ENCODE peak calls at places on chromosome 22, in six cellular contexts. X is HepG2, S is GM12878, O is H1, W is K562, C is GM23338. M is an unnamed sample.
A peak's percentile ranks its signal among the peaks of the same experiment; 100 is the strongest.

GRCh38 chr22:40653361-40653760 is 16.8 kb upstream of the MRTFA start:
- DNase-seq in O (no peak), S (no peak), X (no peak), W (no peak), C (no peak), M (no peak)

GRCh38 chr22:24165673-24166072 is 15.6 kb upstream of the SUSD2 start:
- DNase-seq in X (no peak), C (no peak), W (no peak), S (no peak), O (no peak), M (no peak)

GRCh38 chr22:31776231-31776630 is 22.4 kb downstream of the DEPDC5 start:
- DNase-seq in O (no peak), X (no peak), C (no peak), S (no peak), W (no peak), M (no peak)

GRCh38 chr22:38611559-38611958 is 41.6 kb upstream of the DMC1 start:
- DNase-seq in S (no peak), W (no peak), C (no peak), O (no peak), X (no peak), M (no peak)

GRCh38 chr22:40404251-40405177 is 34.1 kb downstream of the SGSM3 start:
- DNase-seq in X (no peak), C (no peak), S (no peak), W (no peak), O (no peak), M (no peak)

GRCh38 chr22:42905702-42906183 is 48.7 kb upstream of the ARFGAP3 start:
- DNase-seq in W (no peak), S (no peak), C (no peak), X (no peak), O (no peak), M (no peak)

GRCh38 chr22:25334091-25334490 is 114.7 kb downstream of the CRYBB2 start:
- DNase-seq in S (peak; percentile 0), W (peak; percentile 71), O (no peak), C (peak; percentile 95), X (peak; percentile 49), M (peak; percentile 77)

GRCh38 chr22:19932367-19933206 is 9.0 kb upstream of the COMT start:
- DNase-seq in X (no peak), C (no peak), S (no peak), O (no peak), W (peak; percentile 52), M (no peak)

GRCh38 chr22:25749420-25750169 is 7.6 kb downstream of the MYO18B start:
- DNase-seq in W (peak; percentile 74), X (no peak), O (no peak), S (peak; percentile 35), C (no peak), M (no peak)

GRCh38 chr22:19215360-19215759 is 36.8 kb upstream of the SLC25A1 start:
- DNase-seq in C (no peak), W (no peak), S (no peak), O (no peak), X (no peak), M (no peak)

GRCh38 chr22:35930933-35931332 is 97.7 kb downstream of the RBFOX2 start:
- DNase-seq in W (peak; percentile 64), S (peak; percentile 24), O (no peak), X (peak; percentile 78), C (peak; percentile 56), M (no peak)

GRCh38 chr22:31603081-31603525 is 58.9 kb downstream of the PISD start:
- DNase-seq in O (no peak), S (no peak), W (peak; percentile 77), C (no peak), X (no peak), M (no peak)

GRCh38 chr22:34975721-34976120 is 90.2 kb upstream of the ISX start:
- DNase-seq in W (peak; percentile 3), S (no peak), C (peak; percentile 60), O (no peak), X (no peak), M (peak; percentile 24)

GRCh38 chr22:41657709-41658108 is 31.0 kb downstream of the SNU13 start:
- DNase-seq in X (no peak), C (no peak), O (no peak), S (no peak), W (no peak), M (no peak)

GRCh38 chr22:39906207-39906606 is 5.3 kb downstream of the GRAP2 start:
- DNase-seq in S (no peak), W (no peak), X (no peak), O (no peak), C (peak; percentile 63), M (no peak)

GRCh38 chr22:31611065-31611760 is 50.8 kb downstream of the PISD start:
- DNase-seq in C (no peak), W (no peak), X (no peak), S (no peak), O (no peak), M (no peak)

GRCh38 chr22:46071451-46072029 is 78.8 kb upstream of the PPARA start:
- DNase-seq in S (no peak), C (peak; percentile 59), X (no peak), O (no peak), W (no peak), M (peak; percentile 38)

GRCh38 chr22:47014946-47015345 is 252.5 kb downstream of the TBC1D22A start:
- DNase-seq in C (no peak), W (no peak), S (no peak), X (no peak), O (no peak), M (no peak)

GRCh38 chr22:17786435-17787158 is 12.3 kb upstream of the BID start:
- DNase-seq in X (peak; percentile 91), C (peak; percentile 57), S (no peak), O (no peak), W (peak; percentile 94), M (peak; percentile 47)

GRCh38 chr22:50711446-50712340 is 26.3 kb upstream of the ACR start:
- DNase-seq in X (no peak), O (no peak), S (no peak), W (no peak), C (no peak), M (no peak)
- TF ChIP-seq CREB1 in X (no peak), O (no peak), S (no peak), W (no peak), C (no peak), M (no peak)

DNA sequence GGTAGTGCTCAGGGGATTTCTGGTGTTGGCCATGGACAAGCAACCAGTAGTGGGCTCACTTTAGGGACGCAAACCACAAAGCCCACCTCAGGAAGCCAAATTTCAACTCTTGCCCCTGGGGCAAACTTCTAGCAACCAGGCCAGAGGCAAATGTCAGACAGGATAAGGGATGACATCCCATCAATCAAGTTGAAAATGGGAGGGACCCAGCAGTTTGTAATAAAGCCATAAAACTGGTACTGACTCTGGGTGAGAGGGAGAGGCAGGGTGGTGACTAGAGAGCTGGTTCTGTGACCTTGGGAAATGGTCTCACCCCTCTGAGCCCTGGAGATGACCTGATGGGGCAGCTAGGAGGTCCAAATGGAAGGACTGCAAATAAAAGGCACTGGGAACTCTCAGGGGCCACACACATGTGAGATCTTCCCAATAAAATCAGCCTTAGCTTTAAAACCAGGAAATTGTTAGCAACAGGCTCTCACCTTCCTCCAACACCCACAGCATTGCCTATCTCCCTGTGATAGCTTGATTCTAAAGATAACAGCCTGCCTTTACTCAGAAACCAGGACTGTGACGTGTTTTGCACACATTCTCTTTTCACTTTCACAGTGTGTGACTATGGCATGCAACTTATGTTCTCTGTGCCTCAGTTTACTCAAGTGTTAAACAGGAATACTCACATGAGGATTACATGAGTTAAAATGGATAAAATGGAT is 6.4 kb upstream of the TBC1D10A start:
- DNase-seq in O (no peak), C (no peak), W (no peak), X (no peak), S (no peak), M (no peak)
- TF ChIP-seq CREB1 in O (no peak), C (no peak), W (no peak), X (no peak), S (no peak), M (no peak)

GRCh38 chr22:23137905-23138520 is 3.8 kb downstream of the RSPH14 start:
- DNase-seq in S (peak; percentile 86), C (no peak), O (no peak), X (no peak), W (no peak), M (no peak)
- TF ChIP-seq CREB1 in S (peak; percentile 21), C (no peak), O (no peak), X (no peak), W (no peak), M (no peak)

GRCh38 chr22:37442537-37442936 is 15.3 kb upstream of the ELFN2 start:
- DNase-seq in O (no peak), W (no peak), X (peak; percentile 18), S (no peak), C (no peak), M (no peak)
- TF ChIP-seq CREB1 in O (no peak), W (no peak), X (no peak), S (no peak), C (no peak), M (no peak)

DNA sequence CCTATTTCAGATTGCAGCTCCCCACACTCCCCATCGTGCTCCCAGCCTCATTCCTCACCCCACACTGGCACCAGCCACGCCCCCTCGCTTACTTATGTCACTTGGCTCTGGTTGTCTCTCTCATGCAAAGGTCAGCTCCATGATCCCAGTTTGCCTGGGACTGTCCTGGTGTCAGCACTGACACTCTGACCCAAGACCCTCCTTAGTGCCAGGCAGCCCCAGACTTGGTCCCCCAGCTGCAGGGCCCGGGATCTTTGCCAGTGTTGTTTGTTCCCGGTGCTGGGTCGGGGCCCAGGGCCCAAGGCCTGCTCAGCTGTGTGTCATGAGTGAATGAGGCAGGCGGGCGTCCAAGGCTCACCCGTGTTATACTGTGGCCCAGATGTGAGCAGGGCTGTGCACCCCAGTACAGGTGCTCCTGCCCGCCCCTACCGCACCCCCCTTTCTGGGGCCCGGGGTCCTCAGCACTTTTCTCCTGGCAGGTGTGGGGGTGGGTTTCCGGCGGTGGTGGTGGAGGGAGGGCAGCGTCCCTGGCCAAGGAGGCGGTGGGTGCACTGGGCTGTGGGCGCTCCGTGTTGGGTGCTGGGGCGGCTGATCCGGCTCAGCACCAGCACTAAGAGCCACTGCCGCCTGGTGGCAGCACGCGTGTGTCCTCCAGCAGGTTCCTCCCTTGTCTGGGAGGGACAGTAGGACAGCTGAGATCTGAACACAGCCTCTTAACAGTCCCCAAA is 19.5 kb downstream of the IL17REL start:
- DNase-seq in X (peak; percentile 49), S (no peak), O (no peak), C (peak; percentile 78), W (peak; percentile 65), M (peak; percentile 72)
- TF ChIP-seq CREB1 in X (no peak), S (no peak), O (no peak), C (no peak), W (no peak), M (no peak)

M was measured in WTC11.